ENCODE peak calls at places on chromosomes 13 and 19, in four cellular contexts. One of them, this sample, is unnamed.

GRCh38 chr19:58117841-58118575 is 20.0 kb upstream of the ZSCAN18 start:
- DNase-seq in thoracic aorta: no peak
- DNase-seq in tibial nerve: no peak
- DNase-seq in endothelial cell: no peak
- DNase-seq in this sample: no peak

GRCh38 chr19:40822161-40822560 is 23.2 kb downstream of the EGLN2 start:
- DNase-seq in thoracic aorta: no peak
- DNase-seq in tibial nerve: no peak
- DNase-seq in endothelial cell: no peak
- DNase-seq in this sample: no peak

GRCh38 chr19:8395621-8396082 is 5.5 kb downstream of the RAB11B start:
- DNase-seq in thoracic aorta: no peak
- DNase-seq in tibial nerve: no peak
- DNase-seq in endothelial cell: no peak
- DNase-seq in this sample: no peak

GRCh38 chr13:94906605-94907004 is 194.3 kb upstream of the SOX21 start:
- DNase-seq in thoracic aorta: no peak
- DNase-seq in tibial nerve: no peak
- DNase-seq in endothelial cell: no peak
- DNase-seq in this sample: no peak

GRCh38 chr13:86082116-86082515 is 282.9 kb upstream of the SLITRK6 start:
- DNase-seq in thoracic aorta: no peak
- DNase-seq in tibial nerve: no peak
- DNase-seq in endothelial cell: no peak
- DNase-seq in this sample: no peak

GRCh38 chr13:111322001-111322915 is 1.8 kb downstream of the TEX29 start:
- DNase-seq in thoracic aorta: no peak
- DNase-seq in tibial nerve: no peak
- DNase-seq in endothelial cell: no peak
- DNase-seq in this sample: no peak

GRCh38 chr13:111143875-111144540 is 28.9 kb downstream of the ARHGEF7 start:
- DNase-seq in thoracic aorta: no peak
- DNase-seq in tibial nerve: no peak
- DNase-seq in endothelial cell: no peak
- DNase-seq in this sample: no peak

GRCh38 chr19:42131149-42132029 is 857 bp downstream of the POU2F2 start:
- DNase-seq in thoracic aorta: no peak
- DNase-seq in tibial nerve: no peak
- DNase-seq in endothelial cell: no peak
- DNase-seq in this sample: no peak

GRCh38 chr19:12983561-12984142 is 11.6 kb upstream of the NFIX start:
- DNase-seq in thoracic aorta: no peak
- DNase-seq in tibial nerve: peak; percentile 67
- DNase-seq in endothelial cell: peak; percentile 88
- DNase-seq in this sample: peak; percentile 56

GRCh38 chr19:27762933-27763332 is 1450.0 kb downstream of the UQCRFS1 start:
- DNase-seq in thoracic aorta: no peak
- DNase-seq in tibial nerve: no peak
- DNase-seq in endothelial cell: no peak
- DNase-seq in this sample: no peak

GRCh38 chr19:30221176-30221575 is 151.0 kb upstream of the ZNF536 start:
- DNase-seq in thoracic aorta: no peak
- DNase-seq in tibial nerve: no peak
- DNase-seq in endothelial cell: no peak
- DNase-seq in this sample: no peak

GRCh38 chr19:54179921-54180452 is 7.0 kb upstream of the TMC4 start:
- DNase-seq in thoracic aorta: no peak
- DNase-seq in tibial nerve: no peak
- DNase-seq in endothelial cell: peak; percentile 75
- DNase-seq in this sample: no peak

GRCh38 chr13:108213946-108214345 is 1.4 kb downstream of the LIG4 start:
- DNase-seq in thoracic aorta: no peak
- DNase-seq in tibial nerve: no peak
- DNase-seq in endothelial cell: no peak
- DNase-seq in this sample: no peak

GRCh38 chr19:14495678-14496028 is 274 bp downstream of the GIPC1 start:
- DNase-seq in thoracic aorta: no peak
- DNase-seq in tibial nerve: no peak
- DNase-seq in endothelial cell: no peak
- DNase-seq in this sample: no peak

GRCh38 chr19:16143399-16144215 is at the start of gene HSH2D:
- DNase-seq in thoracic aorta: no peak
- DNase-seq in tibial nerve: no peak
- DNase-seq in endothelial cell: no peak
- DNase-seq in this sample: no peak

GRCh38 chr19:35139618-35139943 is 957 bp downstream of the FXYD1 start:
- DNase-seq in thoracic aorta: no peak
- DNase-seq in tibial nerve: no peak
- DNase-seq in endothelial cell: no peak
- DNase-seq in this sample: no peak

GRCh38 chr13:69796256-69796655 is 311.4 kb upstream of the ATXN8OS start:
- DNase-seq in thoracic aorta: no peak
- DNase-seq in tibial nerve: no peak
- DNase-seq in endothelial cell: no peak
- DNase-seq in this sample: no peak

GRCh38 chr13:30907167-30907761 is 1.2 kb downstream of the MEDAG start:
- DNase-seq in thoracic aorta: no peak
- DNase-seq in tibial nerve: no peak
- DNase-seq in endothelial cell: no peak
- DNase-seq in this sample: no peak

GRCh38 chr19:7654401-7654800 is 14.4 kb upstream of the RETN start:
- DNase-seq in thoracic aorta: no peak
- DNase-seq in tibial nerve: no peak
- DNase-seq in endothelial cell: no peak
- DNase-seq in this sample: no peak

GRCh38 chr19:16070366-16070990 is 5.8 kb upstream of the TPM4 start:
- DNase-seq in thoracic aorta: peak; percentile 57
- DNase-seq in tibial nerve: no peak
- DNase-seq in endothelial cell: no peak
- DNase-seq in this sample: no peak

GRCh38 chr13:98977568-98978270 is at the start of gene DOCK9:
- DNase-seq in thoracic aorta: no peak
- DNase-seq in tibial nerve: peak; percentile 44
- DNase-seq in endothelial cell: peak; percentile 61
- DNase-seq in this sample: no peak

GRCh38 chr19:43673702-43674629 is 4.0 kb upstream of the PLAUR start:
- DNase-seq in thoracic aorta: no peak
- DNase-seq in tibial nerve: no peak
- DNase-seq in endothelial cell: no peak
- DNase-seq in this sample: no peak

GRCh38 chr13:99063178-99063577 is 85.3 kb upstream of the DOCK9 start:
- DNase-seq in thoracic aorta: no peak
- DNase-seq in tibial nerve: no peak
- DNase-seq in endothelial cell: no peak
- DNase-seq in this sample: no peak

GRCh38 chr19:42229855-42230331 is 9.8 kb downstream of the ZNF526 start:
- DNase-seq in thoracic aorta: no peak
- DNase-seq in tibial nerve: no peak
- DNase-seq in endothelial cell: no peak
- DNase-seq in this sample: no peak

GRCh38 chr19:53466726-53467125 is 807 bp upstream of the ZNF813 start:
- DNase-seq in thoracic aorta: no peak
- DNase-seq in tibial nerve: no peak
- DNase-seq in endothelial cell: no peak
- DNase-seq in this sample: no peak

GRCh38 chr13:47287291-47287751 is 390.5 kb upstream of the HTR2A start:
- DNase-seq in thoracic aorta: no peak
- DNase-seq in tibial nerve: no peak
- DNase-seq in endothelial cell: no peak
- DNase-seq in this sample: no peak

GRCh38 chr13:110308377-110309158 is 1.5 kb downstream of the COL4A2 start:
- DNase-seq in thoracic aorta: no peak
- DNase-seq in tibial nerve: no peak
- DNase-seq in endothelial cell: peak; percentile 61
- DNase-seq in this sample: no peak

GRCh38 chr19:56191711-56192110 is 5.9 kb downstream of the ZSCAN5B start:
- DNase-seq in thoracic aorta: no peak
- DNase-seq in tibial nerve: no peak
- DNase-seq in endothelial cell: no peak
- DNase-seq in this sample: no peak

GRCh38 chr19:56193981-56194380 is 3.6 kb downstream of the ZSCAN5B start:
- DNase-seq in thoracic aorta: no peak
- DNase-seq in tibial nerve: no peak
- DNase-seq in endothelial cell: no peak
- DNase-seq in this sample: no peak

GRCh38 chr19:56191115-56191514 is 6.5 kb downstream of the ZSCAN5B start:
- DNase-seq in thoracic aorta: no peak
- DNase-seq in tibial nerve: no peak
- DNase-seq in endothelial cell: no peak
- DNase-seq in this sample: no peak

GRCh38 chr19:56189785-56190184 is 7.8 kb downstream of the ZSCAN5B start:
- DNase-seq in thoracic aorta: no peak
- DNase-seq in tibial nerve: no peak
- DNase-seq in endothelial cell: no peak
- DNase-seq in this sample: no peak
- TF ChIP-seq CTCF in thoracic aorta: no peak
- TF ChIP-seq CTCF in tibial nerve: no peak
- TF ChIP-seq CTCF in endothelial cell: no peak
- TF ChIP-seq CTCF in this sample: no peak

GRCh38 chr13:84605927-84606326 is 723.7 kb upstream of the SLITRK1 start:
- DNase-seq in thoracic aorta: no peak
- DNase-seq in tibial nerve: no peak
- DNase-seq in endothelial cell: no peak
- DNase-seq in this sample: no peak
- TF ChIP-seq CTCF in thoracic aorta: no peak
- TF ChIP-seq CTCF in tibial nerve: no peak
- TF ChIP-seq CTCF in endothelial cell: peak; percentile 23
- TF ChIP-seq CTCF in this sample: no peak

GRCh38 chr19:48006762-48007161 is 12.3 kb downstream of the ELSPBP1 start:
- DNase-seq in thoracic aorta: no peak
- DNase-seq in tibial nerve: no peak
- DNase-seq in endothelial cell: no peak
- DNase-seq in this sample: no peak
- TF ChIP-seq CTCF in thoracic aorta: no peak
- TF ChIP-seq CTCF in tibial nerve: no peak
- TF ChIP-seq CTCF in endothelial cell: no peak
- TF ChIP-seq CTCF in this sample: no peak

GRCh38 chr19:10593148-10593547 is 6.0 kb upstream of the AP1M2 start:
- DNase-seq in thoracic aorta: no peak
- DNase-seq in tibial nerve: no peak
- DNase-seq in endothelial cell: no peak
- DNase-seq in this sample: no peak

GRCh38 chr19:10587022-10587838 is at the start of gene AP1M2:
- DNase-seq in thoracic aorta: no peak
- DNase-seq in tibial nerve: no peak
- DNase-seq in endothelial cell: no peak
- DNase-seq in this sample: no peak

GRCh38 chr19:10583021-10583776 is 3.9 kb downstream of the AP1M2 start:
- DNase-seq in thoracic aorta: no peak
- DNase-seq in tibial nerve: no peak
- DNase-seq in endothelial cell: no peak
- DNase-seq in this sample: no peak

GRCh38 chr19:10586396-10586795 is 716 bp downstream of the AP1M2 start:
- DNase-seq in thoracic aorta: no peak
- DNase-seq in tibial nerve: no peak
- DNase-seq in endothelial cell: no peak
- DNase-seq in this sample: no peak

GRCh38 chr19:10587839-10588150 is 683 bp upstream of the AP1M2 start:
- DNase-seq in thoracic aorta: no peak
- DNase-seq in tibial nerve: no peak
- DNase-seq in endothelial cell: no peak
- DNase-seq in this sample: no peak
- TF ChIP-seq CTCF in thoracic aorta: no peak
- TF ChIP-seq CTCF in tibial nerve: no peak
- TF ChIP-seq CTCF in endothelial cell: no peak
- TF ChIP-seq CTCF in this sample: no peak

DNA sequence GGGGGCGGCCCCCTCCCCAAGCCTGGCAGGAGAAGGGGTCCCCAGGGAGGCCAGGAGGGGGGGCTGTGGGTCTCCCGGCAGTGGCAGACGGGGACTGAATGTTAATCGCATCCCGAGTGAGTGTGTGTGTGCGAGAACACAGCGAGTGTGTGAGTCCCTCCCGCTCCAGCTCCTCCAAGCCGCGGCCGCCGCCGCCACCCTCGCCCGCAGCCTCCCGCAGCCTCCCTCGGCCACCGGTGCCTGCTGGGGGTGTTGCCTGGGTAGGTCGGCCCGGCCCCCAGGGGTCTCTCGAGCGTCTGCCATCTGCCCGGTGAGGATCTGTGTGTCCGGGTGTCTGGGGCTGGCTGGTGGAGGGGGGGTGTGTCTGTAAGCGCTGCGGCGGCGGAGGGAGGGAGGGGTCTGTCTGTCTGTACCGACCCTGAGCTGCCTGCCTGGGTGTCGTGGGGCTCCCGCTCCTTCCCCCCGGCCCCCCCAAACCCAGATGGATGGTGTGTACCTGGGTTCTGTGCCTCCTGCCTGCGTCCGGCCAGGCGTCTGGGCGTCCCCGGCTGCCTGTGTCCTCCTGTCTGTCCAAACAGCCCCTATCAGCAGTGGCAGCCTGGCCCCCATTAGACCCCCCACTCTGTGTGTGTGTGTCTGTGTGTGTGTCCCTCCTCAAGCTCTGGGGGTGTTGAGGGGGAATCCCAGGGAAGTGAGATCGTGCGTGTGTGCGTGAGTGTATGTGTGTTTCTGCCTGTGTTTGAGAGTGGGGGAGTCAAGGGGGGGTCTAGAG is at the start of gene GRIN2D:
- DNase-seq in thoracic aorta: no peak
- DNase-seq in tibial nerve: no peak
- DNase-seq in endothelial cell: peak; percentile 54
- DNase-seq in this sample: no peak
- TF ChIP-seq CTCF in thoracic aorta: no peak
- TF ChIP-seq CTCF in tibial nerve: no peak
- TF ChIP-seq CTCF in endothelial cell: no peak
- TF ChIP-seq CTCF in this sample: no peak

GRCh38 chr13:44112700-44113329 is 233.1 kb downstream of the LACC1 start:
- DNase-seq in thoracic aorta: no peak
- DNase-seq in tibial nerve: no peak
- DNase-seq in endothelial cell: no peak
- DNase-seq in this sample: no peak

GRCh38 chr13:44120814-44121505 is 241.3 kb downstream of the LACC1 start:
- DNase-seq in thoracic aorta: no peak
- DNase-seq in tibial nerve: no peak
- DNase-seq in endothelial cell: no peak
- DNase-seq in this sample: no peak

GRCh38 chr13:44117351-44117750 is 237.6 kb downstream of the LACC1 start:
- DNase-seq in thoracic aorta: no peak
- DNase-seq in tibial nerve: no peak
- DNase-seq in endothelial cell: no peak
- DNase-seq in this sample: no peak

GRCh38 chr13:44111701-44112100 is 232.0 kb downstream of the LACC1 start:
- DNase-seq in thoracic aorta: no peak
- DNase-seq in tibial nerve: no peak
- DNase-seq in endothelial cell: no peak
- DNase-seq in this sample: no peak

GRCh38 chr13:44116562-44117315 is 237.0 kb downstream of the LACC1 start:
- DNase-seq in thoracic aorta: no peak
- DNase-seq in tibial nerve: no peak
- DNase-seq in endothelial cell: no peak
- DNase-seq in this sample: no peak
- TF ChIP-seq CTCF in thoracic aorta: peak; percentile 16
- TF ChIP-seq CTCF in tibial nerve: no peak
- TF ChIP-seq CTCF in endothelial cell: no peak
- TF ChIP-seq CTCF in this sample: no peak